ENCODE peak calls at places on chromosome 17, in seven cellular contexts. Q is hippocampal formation; U is stimulated activated CD8-positive, alpha-beta memory T cell treated with anti-CD3 and anti-CD28 coated beads, Interleukin-4, amount 100 ng/mL, for 4 hours; C is globus pallidus; M is EH; L is fibroblast of pulmonary artery; H is amygdala. B is an unnamed sample.

GRCh38 chr17:44581868-44582267 is 24.6 kb downstream of the FZD2 start:
- DNase-seq in Q (no peak), U (no peak), C (no peak), M (peak; percentile 27), L (no peak), H (no peak), B (no peak)

GRCh38 chr17:50806141-50806643 is 29.2 kb upstream of the WFIKKN2 start:
- DNase-seq in Q (no peak), U (no peak), C (no peak), M (no peak), L (peak; percentile 23), H (no peak), B (no peak)

GRCh38 chr17:57356153-57356721 is 99.9 kb downstream of the MSI2 start:
- DNase-seq in Q (no peak), U (no peak), C (no peak), M (no peak), L (no peak), H (no peak), B (no peak)

GRCh38 chr17:2957631-2958286 is 105.6 kb downstream of the OR1D5 start:
- DNase-seq in Q (no peak), U (no peak), C (no peak), M (peak; percentile 72), L (peak; percentile 71), H (no peak), B (no peak)

GRCh38 chr17:77124192-77124908 is 16.4 kb upstream of the SEC14L1 start:
- DNase-seq in Q (no peak), U (no peak), C (no peak), M (peak; percentile 79), L (peak; percentile 98), H (no peak), B (peak; percentile 85)

GRCh38 chr17:7079581-7080444 is at the start of gene CLEC10A:
- DNase-seq in Q (no peak), U (no peak), C (no peak), M (no peak), L (no peak), H (no peak), B (no peak)

GRCh38 chr17:8941980-8942617 is 23.4 kb downstream of the PIK3R5 start:
- DNase-seq in Q (no peak), U (no peak), C (no peak), M (no peak), L (no peak), H (no peak), B (no peak)

GRCh38 chr17:50916026-50916707 is 50.0 kb upstream of the TOB1 start:
- DNase-seq in Q (no peak), U (no peak), C (no peak), M (peak; percentile 25), L (no peak), H (no peak), B (no peak)

GRCh38 chr17:43169561-43170139 is 1.4 kb upstream of the NBR1 start:
- DNase-seq in Q (no peak), U (no peak), C (no peak), M (peak; percentile 14), L (peak; percentile 36), H (no peak), B (peak; percentile 62)

GRCh38 chr17:38693700-38694329 is 11.3 kb upstream of the MLLT6 start:
- DNase-seq in Q (peak; percentile 43), U (no peak), C (peak; percentile 35), M (peak; percentile 80), L (peak; percentile 93), H (no peak), B (peak; percentile 86)

GRCh38 chr17:72416054-72416691 is 295.4 kb downstream of the SOX9 start:
- DNase-seq in Q (no peak), U (no peak), C (peak; percentile 62), M (no peak), L (no peak), H (no peak), B (no peak)

GRCh38 chr17:34025179-34025551 is 229.9 kb upstream of the CCL2 start:
- DNase-seq in Q (no peak), U (no peak), C (no peak), M (no peak), L (no peak), H (no peak), B (no peak)

GRCh38 chr17:80423536-80424225 is 8.7 kb downstream of the ENDOV start:
- DNase-seq in Q (no peak), U (no peak), C (no peak), M (no peak), L (no peak), H (no peak), B (no peak)

GRCh38 chr17:50169121-50169764 is 3.4 kb downstream of the SGCA start:
- DNase-seq in Q (no peak), U (no peak), C (no peak), M (peak; percentile 74), L (peak; percentile 76), H (no peak), B (peak; percentile 79)

GRCh38 chr17:14922421-14922820 is 342.7 kb downstream of the PMP22 start:
- DNase-seq in Q (no peak), U (no peak), C (peak; percentile 47), M (peak; percentile 44), L (peak; percentile 29), H (no peak), B (no peak)

GRCh38 chr17:79617740-79618382 is 7.0 kb upstream of the RBFOX3 start:
- DNase-seq in Q (no peak), U (no peak), C (no peak), M (no peak), L (no peak), H (no peak), B (no peak)

GRCh38 chr17:18118633-18118975 is 10.0 kb downstream of the MYO15A start:
- DNase-seq in Q (no peak), U (no peak), C (no peak), M (no peak), L (no peak), H (no peak), B (no peak)

GRCh38 chr17:50129946-50130777 is at the start of gene SAMD14:
- DNase-seq in Q (no peak), U (no peak), C (no peak), M (peak; percentile 55), L (no peak), H (no peak), B (no peak)

GRCh38 chr17:7782237-7782636 is 51.8 kb upstream of the KDM6B start:
- DNase-seq in Q (no peak), U (no peak), C (no peak), M (peak; percentile 61), L (peak; percentile 57), H (no peak), B (peak; percentile 77)